ENCODE peak calls at places on chromosomes 13 and 19, in nine cellular contexts. P is brain microvascular endothelial cell; X is BE2C; R is tibial nerve; A is CD8-positive, alpha-beta T cell; M is heart right ventricle; H is pancreas; C is MG63; E is Karpas-422. D is an unnamed sample. For H3K27me3, the result is how much of the 10 kb centered on the place peaks cover.

GRCh38 chr19:35352448-35353304 is 5.0 kb downstream of the FFAR1 start:
- DNase-seq in P (peak), X (peak), R (no peak), A (peak), M (peak), H (peak), C (peak), E (peak), D (peak)

GRCh38 chr13:21137696-21138095 is 38.7 kb downstream of the SKA3 start:
- DNase-seq in P (peak), X (no peak), R (no peak), A (no peak), M (no peak), H (no peak), C (peak), E (peak), D (no peak)

GRCh38 chr13:87129602-87130300 is 541.4 kb upstream of the SLITRK5 start:
- DNase-seq in P (peak), X (no peak), R (no peak), A (no peak), M (no peak), H (no peak), C (no peak), E (no peak), D (no peak)

GRCh38 chr13:101144808-101145419 is 271.4 kb downstream of the NALCN start:
- DNase-seq in P (peak), X (no peak), R (no peak), A (no peak), M (no peak), H (no peak), C (no peak), E (peak), D (peak)

GRCh38 chr13:104487006-104487405 is 1420.8 kb upstream of the SLC10A2 start:
- DNase-seq in P (peak), X (no peak), R (no peak), A (no peak), M (no peak), H (no peak), C (no peak), E (no peak), D (no peak)

GRCh38 chr13:94433055-94433947 is 46.2 kb downstream of the DCT start:
- DNase-seq in P (no peak), X (no peak), R (no peak), A (no peak), M (no peak), H (no peak), C (no peak), E (no peak), D (no peak)

GRCh38 chr13:39130298-39130697 is 92.0 kb downstream of the NHLRC3 start:
- DNase-seq in P (no peak), X (no peak), R (no peak), A (no peak), M (no peak), H (no peak), C (no peak), E (no peak), D (no peak)

GRCh38 chr13:31160857-31161582 is 684 bp downstream of the HSPH1 start:
- DNase-seq in P (peak), X (peak), R (peak), A (peak), M (peak), H (peak), C (peak), E (peak), D (peak)

GRCh38 chr19:17078920-17079709 is 3.5 kb downstream of the MYO9B start:
- DNase-seq in P (no peak), X (no peak), R (no peak), A (no peak), M (no peak), H (no peak), C (no peak), E (peak), D (no peak)

GRCh38 chr13:113607477-113608245 is 23.1 kb downstream of the TFDP1 start:
- DNase-seq in P (no peak), X (no peak), R (no peak), A (no peak), M (no peak), H (no peak), C (no peak), E (no peak), D (no peak)

GRCh38 chr13:97275775-97276501 is 53.8 kb downstream of the MBNL2 start:
- DNase-seq in P (no peak), X (no peak), R (no peak), A (no peak), M (no peak), H (no peak), C (no peak), E (peak), D (no peak)

GRCh38 chr13:47678201-47678963 is 322.7 kb downstream of the SUCLA2 start:
- DNase-seq in P (peak), X (no peak), R (no peak), A (no peak), M (no peak), H (no peak), C (no peak), E (no peak), D (no peak)

GRCh38 chr13:21347753-21348318 is 111.3 kb downstream of the ZDHHC20 start:
- DNase-seq in P (no peak), X (no peak), R (no peak), A (no peak), M (no peak), H (no peak), C (no peak), E (peak), D (no peak)

GRCh38 chr13:79194272-79194671 is 211.8 kb downstream of the RBM26 start:
- DNase-seq in P (no peak), X (no peak), R (no peak), A (peak), M (no peak), H (no peak), C (no peak), E (peak), D (peak)

GRCh38 chr19:30159636-30160035 is 212.5 kb upstream of the ZNF536 start:
- DNase-seq in P (no peak), X (no peak), R (no peak), A (no peak), M (no peak), H (no peak), C (no peak), E (no peak), D (no peak)

GRCh38 chr13:41231786-41232185 is 31.6 kb downstream of the MTRF1 start:
- DNase-seq in P (peak), X (peak), R (no peak), A (no peak), M (no peak), H (peak), C (no peak), E (no peak), D (no peak)

GRCh38 chr19:35011091-35011689 is 11.1 kb downstream of the GRAMD1A start:
- DNase-seq in P (no peak), X (no peak), R (no peak), A (no peak), M (no peak), H (no peak), C (no peak), E (no peak), D (no peak)

GRCh38 chr13:23273498-23273897 is 92.7 kb downstream of the SGCG start:
- DNase-seq in P (no peak), X (no peak), R (no peak), A (no peak), M (no peak), H (no peak), C (no peak), E (no peak), D (no peak)
- H3K4me3 ChIP-seq in P (no peak), X (no peak), R (no peak), A (no peak), M (no peak), H (no peak), C (no peak), E (no peak), D (no peak)

GRCh38 chr13:25227690-25228089 is 55.6 kb upstream of the AMER2 start:
- DNase-seq in P (no peak), X (no peak), R (no peak), A (no peak), M (no peak), H (no peak), C (no peak), E (no peak), D (no peak)
- H3K27me3 ChIP-seq in P (under half), X (under half), R (under half), A (under half), M (under half), H (under half), C (under half), E (under half), D (under half)

GRCh38 chr19:48634424-48635262 is 2.5 kb downstream of the DBP start:
- DNase-seq in P (peak), X (peak), R (peak), A (peak), M (peak), H (peak), C (peak), E (peak), D (peak)

GRCh38 chr19:48635263-48635965 is 1.8 kb downstream of the DBP start:
- DNase-seq in P (no peak), X (peak), R (peak), A (peak), M (peak), H (peak), C (peak), E (peak), D (peak)

GRCh38 chr19:48632692-48633147 is 4.5 kb downstream of the DBP start:
- DNase-seq in P (no peak), X (no peak), R (no peak), A (no peak), M (no peak), H (no peak), C (peak), E (no peak), D (peak)

GRCh38 chr19:48633148-48634035 is 3.8 kb downstream of the DBP start:
- DNase-seq in P (no peak), X (no peak), R (no peak), A (no peak), M (no peak), H (peak), C (peak), E (peak), D (no peak)

GRCh38 chr19:48634036-48634342 is 3.2 kb downstream of the DBP start:
- DNase-seq in P (no peak), X (no peak), R (no peak), A (no peak), M (no peak), H (no peak), C (no peak), E (no peak), D (no peak)
- H3K4me3 ChIP-seq in P (no peak), X (peak), R (no peak), A (peak), M (peak), H (peak), C (peak), E (peak), D (peak)

GRCh38 chr19:46211201-46211881 is 18.2 kb upstream of the IGFL1 start:
- DNase-seq in P (no peak), X (no peak), R (no peak), A (no peak), M (no peak), H (peak), C (peak), E (no peak), D (no peak)
- H3K27me3 ChIP-seq in P (under half), X (under half), R (under half), A (under half), M (under half), H (under half), C (under half), E (under half), D (half or more)

DNA sequence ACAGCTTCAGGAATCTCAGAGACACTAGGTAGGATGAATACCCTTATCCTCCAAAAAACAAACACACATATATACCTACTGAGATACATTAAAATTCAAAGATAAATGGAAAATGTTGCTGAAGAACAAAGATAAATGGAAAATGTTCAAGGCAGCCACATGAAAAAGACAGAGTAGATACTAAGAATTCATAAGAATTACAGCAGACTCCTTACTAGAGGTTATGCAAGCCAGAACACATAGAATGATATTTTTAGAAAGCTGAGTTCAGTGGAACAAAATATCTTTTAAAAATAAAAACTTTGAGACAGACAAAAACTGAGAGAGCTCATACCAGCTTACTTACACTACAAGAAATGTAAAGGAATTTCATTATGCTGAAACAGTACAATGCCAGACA is 35.6 kb downstream of the UCHL3 start:
- DNase-seq in P (no peak), X (no peak), R (no peak), A (no peak), M (no peak), H (no peak), C (no peak), E (no peak), D (no peak)
- H3K4me3 ChIP-seq in P (no peak), X (no peak), R (no peak), A (no peak), M (no peak), H (no peak), C (no peak), E (no peak), D (no peak)

D was measured in MM.1S.